ENCODE peak calls at places on chromosomes 12 and 14, in six cellular contexts. H is HCT116, P is transverse colon, R is K562, F is endothelial cell of umbilical vein, X is sigmoid colon. Q is an unnamed sample.

GRCh38 chr12:127270193-127270592 is 996.8 kb upstream of the TMEM132C start:
- DNase-seq in H (no peak), P (peak), R (no peak), F (no peak), X (no peak), Q (no peak)

GRCh38 chr14:50347521-50347920 is 35.4 kb downstream of the DMAC2L start:
- DNase-seq in H (no peak), P (no peak), R (peak), F (peak), X (no peak), Q (no peak)

GRCh38 chr12:12384601-12385321 is 27.9 kb downstream of the BORCS5 start:
- DNase-seq in H (no peak), P (no peak), R (peak), F (no peak), X (no peak), Q (no peak)

GRCh38 chr12:91778938-91779400 is 366.7 kb downstream of the BTG1 start:
- DNase-seq in H (peak), P (peak), R (peak), F (peak), X (peak), Q (no peak)

GRCh38 chr14:89447182-89447970 is 30.3 kb upstream of the FOXN3 start:
- DNase-seq in H (no peak), P (no peak), R (no peak), F (no peak), X (peak), Q (no peak)

GRCh38 chr12:68158427-68158826 is 1.1 kb downstream of the IFNG start:
- DNase-seq in H (peak), P (no peak), R (peak), F (no peak), X (no peak), Q (no peak)

GRCh38 chr12:42912367-42912766 is 322.8 kb upstream of the PRICKLE1 start:
- DNase-seq in H (no peak), P (no peak), R (no peak), F (no peak), X (no peak), Q (no peak)

GRCh38 chr12:56772625-56773024 is 9.5 kb downstream of the HSD17B6 start:
- DNase-seq in H (no peak), P (no peak), R (no peak), F (no peak), X (no peak), Q (no peak)

GRCh38 chr14:36967892-36968555 is 204.4 kb downstream of the SLC25A21 start:
- DNase-seq in H (no peak), P (no peak), R (peak), F (no peak), X (no peak), Q (no peak)

GRCh38 chr12:65501093-65501621 is 222.7 kb downstream of the MSRB3 start:
- DNase-seq in H (no peak), P (no peak), R (no peak), F (peak), X (peak), Q (no peak)

GRCh38 chr12:41140117-41140516 is 48.0 kb upstream of the PDZRN4 start:
- DNase-seq in H (no peak), P (no peak), R (no peak), F (peak), X (no peak), Q (no peak)

GRCh38 chr14:55354500-55354899 is 57.1 kb downstream of the ATG14 start:
- DNase-seq in H (peak), P (peak), R (peak), F (peak), X (peak), Q (no peak)

GRCh38 chr12:131720241-131720640 is 9.4 kb downstream of the SFSWAP start:
- DNase-seq in H (no peak), P (no peak), R (no peak), F (no peak), X (no peak), Q (no peak)

GRCh38 chr12:4609071-4609470 is 39.8 kb downstream of the AKAP3 start:
- DNase-seq in H (no peak), P (no peak), R (no peak), F (no peak), X (no peak), Q (no peak)

GRCh38 chr14:24074625-24075484 is 3.5 kb downstream of the CPNE6 start:
- DNase-seq in H (no peak), P (no peak), R (no peak), F (no peak), X (no peak), Q (no peak)

GRCh38 chr14:85441909-85442643 is 87.9 kb upstream of the FLRT2 start:
- DNase-seq in H (no peak), P (no peak), R (no peak), F (no peak), X (no peak), Q (no peak)

GRCh38 chr12:121095544-121096198 is 37.0 kb upstream of the P2RX7 start:
- DNase-seq in H (peak), P (peak), R (peak), F (peak), X (peak), Q (peak)

GRCh38 chr12:131378861-131379665 is 331.8 kb upstream of the SFSWAP start:
- DNase-seq in H (no peak), P (no peak), R (no peak), F (no peak), X (no peak), Q (no peak)

GRCh38 chr14:79781882-79782281 is 429.4 kb downstream of the DIO2 start:
- DNase-seq in H (no peak), P (no peak), R (no peak), F (no peak), X (no peak), Q (no peak)

GRCh38 chr14:59918824-59919581 is 941 bp upstream of the LRRC9 start:
- DNase-seq in H (peak), P (peak), R (peak), F (peak), X (no peak), Q (no peak)

GRCh38 chr14:59354666-59355065 is 110.5 kb downstream of the GPR135 start:
- DNase-seq in H (no peak), P (no peak), R (no peak), F (no peak), X (no peak), Q (no peak)

GRCh38 chr12:102483466-102483865 is 3.1 kb upstream of the IGF1 start:
- DNase-seq in H (no peak), P (no peak), R (peak), F (no peak), X (no peak), Q (no peak)

GRCh38 chr14:101588286-101588975 is 27.1 kb downstream of the DIO3 start:
- DNase-seq in H (no peak), P (no peak), R (no peak), F (no peak), X (no peak), Q (no peak)

GRCh38 chr14:101590062-101590461 is 28.8 kb downstream of the DIO3 start:
- DNase-seq in H (no peak), P (no peak), R (no peak), F (no peak), X (no peak), Q (no peak)

GRCh38 chr14:101587403-101587998 is 26.2 kb downstream of the DIO3 start:
- DNase-seq in H (no peak), P (no peak), R (no peak), F (no peak), X (no peak), Q (no peak)

GRCh38 chr14:101589486-101590015 is 28.3 kb downstream of the DIO3 start:
- DNase-seq in H (no peak), P (no peak), R (no peak), F (no peak), X (no peak), Q (peak)

GRCh38 chr14:101588990-101589389 is 27.7 kb downstream of the DIO3 start:
- DNase-seq in H (no peak), P (no peak), R (no peak), F (peak), X (no peak), Q (no peak)
- TF ChIP-seq POLR2AphosphoS5 in H (no peak), P (no peak), R (no peak), F (no peak), X (no peak), Q (no peak)

GRCh38 chr14:93830753-93831461 is 42.6 kb upstream of the PRIMA1 start:
- DNase-seq in H (no peak), P (no peak), R (no peak), F (no peak), X (no peak), Q (no peak)
- TF ChIP-seq POLR2A in H (no peak), P (no peak), R (no peak), F (no peak), X (no peak), Q (no peak)

GRCh38 chr14:69518341-69519101 is 34.0 kb downstream of the PLEKHD1 start:
- DNase-seq in H (no peak), P (no peak), R (no peak), F (no peak), X (no peak), Q (no peak)

GRCh38 chr14:69519701-69520100 is 35.2 kb downstream of the PLEKHD1 start:
- DNase-seq in H (no peak), P (no peak), R (no peak), F (no peak), X (no peak), Q (no peak)

GRCh38 chr14:69522026-69522425 is 37.5 kb downstream of the PLEKHD1 start:
- DNase-seq in H (no peak), P (no peak), R (no peak), F (no peak), X (no peak), Q (no peak)

GRCh38 chr14:69519253-69519661 is 34.7 kb downstream of the PLEKHD1 start:
- DNase-seq in H (no peak), P (no peak), R (no peak), F (no peak), X (no peak), Q (no peak)
- TF ChIP-seq POLR2AphosphoS5 in H (no peak), P (no peak), R (no peak), F (no peak), X (no peak), Q (no peak)

GRCh38 chr14:94382684-94383663 is 5.4 kb downstream of the SERPINA1 start:
- DNase-seq in H (no peak), P (no peak), R (no peak), F (no peak), X (no peak), Q (no peak)

GRCh38 chr14:94382099-94382498 is 6.3 kb downstream of the SERPINA1 start:
- DNase-seq in H (no peak), P (no peak), R (no peak), F (no peak), X (no peak), Q (no peak)

GRCh38 chr14:94379291-94380224 is 8.8 kb downstream of the SERPINA1 start:
- DNase-seq in H (no peak), P (no peak), R (no peak), F (no peak), X (peak), Q (no peak)

GRCh38 chr14:94380225-94381148 is 7.9 kb downstream of the SERPINA1 start:
- DNase-seq in H (no peak), P (no peak), R (no peak), F (no peak), X (peak), Q (no peak)

DNA sequence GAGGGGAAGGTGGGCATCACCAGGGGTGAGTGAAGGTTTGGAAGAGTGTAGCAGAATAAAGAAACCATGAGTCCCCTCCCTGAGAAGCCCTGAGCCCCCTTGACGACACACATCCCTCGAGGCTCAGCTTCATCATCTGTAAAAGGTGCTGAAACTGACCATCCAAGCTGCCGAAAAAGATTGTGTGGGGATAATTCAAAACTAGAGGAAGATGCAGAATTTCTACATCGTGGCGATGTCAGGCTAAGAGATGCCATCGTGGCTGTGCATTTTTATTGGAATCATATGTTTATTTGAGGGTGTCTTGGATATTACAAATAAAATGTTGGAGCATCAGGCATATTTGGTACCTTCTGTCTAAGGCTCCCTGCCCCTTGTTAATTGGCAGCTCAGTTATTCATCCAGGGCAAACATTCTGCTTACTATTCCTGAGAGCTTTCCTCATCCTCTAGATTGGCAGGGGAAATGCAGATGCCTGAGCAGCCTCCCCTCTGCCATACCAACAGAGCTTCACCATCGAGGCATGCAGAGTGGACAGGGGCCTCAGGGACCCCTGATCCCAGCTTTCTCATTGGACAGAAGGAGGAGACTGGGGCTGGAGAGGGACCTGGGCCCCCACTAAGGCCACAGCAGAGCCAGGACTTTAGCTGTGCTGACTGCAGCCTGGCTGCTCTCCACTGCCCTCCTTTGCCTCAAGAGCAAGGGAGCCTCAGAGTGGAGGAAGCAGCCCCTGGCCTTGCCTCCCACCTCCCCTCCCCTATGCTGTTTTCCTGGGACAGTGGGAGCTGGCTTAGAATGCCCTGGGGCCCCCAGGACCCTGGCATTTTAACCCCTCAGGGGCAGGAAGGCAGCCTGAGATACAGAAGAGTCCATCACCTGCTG is 7.0 kb downstream of the SERPINA1 start:
- DNase-seq in H (no peak), P (no peak), R (no peak), F (no peak), X (peak), Q (no peak)
- TF ChIP-seq POLR2A in H (no peak), P (no peak), R (no peak), F (no peak), X (no peak), Q (no peak)

GRCh38 chr14:95156153-95156764 is 1.1 kb downstream of the DICER1 start:
- DNase-seq in H (no peak), P (no peak), R (peak), F (peak), X (no peak), Q (no peak)

GRCh38 chr14:95155044-95155443 is 2.3 kb downstream of the DICER1 start:
- DNase-seq in H (no peak), P (no peak), R (peak), F (no peak), X (no peak), Q (no peak)

GRCh38 chr14:95156765-95157194 is 549 bp downstream of the DICER1 start:
- DNase-seq in H (no peak), P (peak), R (peak), F (peak), X (peak), Q (no peak)

GRCh38 chr14:95157987-95158712 is 821 bp upstream of the DICER1 start:
- DNase-seq in H (no peak), P (no peak), R (peak), F (no peak), X (no peak), Q (no peak)

DNA sequence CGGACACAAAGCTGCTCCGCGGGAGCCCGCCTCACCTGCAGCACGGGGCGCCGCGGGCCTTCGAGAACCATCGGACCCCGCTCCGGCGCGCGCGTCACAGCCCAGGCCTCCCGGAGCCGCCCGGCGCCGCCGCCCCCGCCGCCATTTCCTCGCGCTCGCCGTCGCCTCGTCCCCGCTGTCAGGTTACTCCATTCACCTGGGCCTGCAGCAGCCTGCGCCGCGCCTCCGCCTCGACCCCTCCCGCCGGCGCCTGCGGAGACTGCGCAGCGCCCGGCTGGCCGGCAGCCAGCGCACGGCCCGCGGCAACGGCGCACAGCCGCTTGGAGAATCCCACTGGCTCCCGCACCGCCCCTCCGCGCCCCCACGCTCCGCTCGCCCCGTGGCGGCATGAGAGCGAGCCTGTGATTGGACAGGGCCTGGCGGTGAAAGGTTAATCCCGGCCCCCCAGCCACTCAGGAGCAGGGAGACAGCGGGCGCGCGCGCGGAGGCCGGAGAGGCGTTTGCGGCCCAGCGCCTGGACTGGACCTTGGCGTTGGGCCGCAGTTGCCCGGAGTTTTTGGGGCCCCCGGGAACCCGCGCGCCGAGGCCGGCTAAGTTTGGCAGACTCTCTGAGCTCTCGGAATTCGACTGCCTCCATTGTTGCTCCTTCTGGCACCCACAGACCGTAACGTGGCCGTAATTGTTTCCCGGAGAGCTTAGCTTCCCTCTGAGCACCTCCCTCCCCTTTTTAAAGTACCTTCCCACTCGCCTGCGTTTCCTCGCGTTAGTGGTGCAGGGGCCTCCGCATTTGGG is at the start of gene DICER1:
- DNase-seq in H (peak), P (peak), R (peak), F (peak), X (peak), Q (peak)
- TF ChIP-seq POLR2AphosphoS5 in H (peak), P (no peak), R (no peak), F (peak), X (peak), Q (peak)

GRCh38 chr12:119178544-119179334 is at the start of gene HSPB8:
- DNase-seq in H (peak), P (peak), R (peak), F (peak), X (peak), Q (peak)

GRCh38 chr12:119179335-119180021 is 747 bp downstream of the HSPB8 start:
- DNase-seq in H (peak), P (no peak), R (no peak), F (peak), X (peak), Q (no peak)

GRCh38 chr12:119181944-119182343 is 3.2 kb downstream of the HSPB8 start:
- DNase-seq in H (no peak), P (no peak), R (no peak), F (no peak), X (no peak), Q (no peak)

GRCh38 chr12:119181202-119181601 is 2.5 kb downstream of the HSPB8 start:
- DNase-seq in H (no peak), P (no peak), R (no peak), F (no peak), X (no peak), Q (no peak)

GRCh38 chr12:119180380-119181040 is 1.8 kb downstream of the HSPB8 start:
- DNase-seq in H (no peak), P (peak), R (peak), F (peak), X (peak), Q (no peak)
- TF ChIP-seq POLR2A in H (no peak), P (no peak), R (no peak), F (no peak), X (no peak), Q (no peak)

DNA sequence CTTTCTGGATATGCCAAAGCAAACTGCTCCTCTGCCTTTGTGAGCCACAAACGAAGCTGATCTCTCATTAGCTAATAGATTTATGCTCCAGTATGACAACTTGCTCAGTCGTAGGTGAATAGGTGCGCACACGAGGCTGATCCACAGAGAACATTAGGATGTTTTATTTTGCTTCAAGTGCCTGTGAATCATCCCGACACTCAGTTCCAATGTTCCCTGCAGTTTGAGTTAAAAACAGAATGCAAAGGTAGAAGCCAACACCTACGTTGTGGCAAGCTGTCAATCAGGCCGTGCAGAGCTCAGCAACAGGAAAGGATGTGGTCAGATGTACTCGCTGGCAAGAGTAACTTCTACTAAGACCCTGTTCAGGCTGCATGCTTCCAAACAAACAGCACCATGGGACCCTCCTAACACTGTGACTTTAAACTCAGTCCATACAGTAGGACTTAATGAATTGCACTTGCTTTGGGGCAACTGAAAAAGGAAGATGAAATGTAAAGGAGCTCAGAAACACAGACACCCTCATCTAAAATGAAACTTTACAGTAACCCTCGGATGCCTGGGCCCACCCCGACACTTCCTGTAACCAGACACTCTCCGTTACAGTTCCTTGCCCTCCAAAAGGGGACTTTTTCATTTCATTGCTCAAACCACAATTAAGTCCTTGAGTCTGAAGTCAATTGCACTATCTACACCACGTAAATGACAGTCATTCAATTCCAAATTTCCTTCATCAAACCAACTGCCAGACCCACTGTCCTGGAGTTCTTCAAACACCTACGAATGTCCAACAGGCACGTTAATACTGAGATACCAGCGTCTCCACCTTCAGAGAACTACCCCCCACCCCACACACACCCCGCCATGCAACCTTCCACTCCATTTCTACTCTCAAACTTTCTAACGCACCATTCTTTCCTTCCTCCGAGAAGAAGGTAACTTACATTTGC is 1.6 kb downstream of the CCDC88C start:
- DNase-seq in H (no peak), P (peak), R (peak), F (peak), X (no peak), Q (no peak)
- TF ChIP-seq POLR2AphosphoS5 in H (no peak), P (no peak), R (no peak), F (no peak), X (no peak), Q (no peak)